ENCODE peak calls at places on chromosome 20, in seven cellular contexts. F, A, X, U, T, G and S are unnamed samples. For H3K27me3, the result is how much of the 10 kb centered on the place peaks cover.

GRCh38 chr20:49562341-49563014 is 5.5 kb downstream of the PTGIS start:
- DNase-seq in F (peak), A (peak), X (peak), U (no peak), T (peak), G (peak), S (peak)

GRCh38 chr20:63708301-63709148 is 686 bp downstream of the ZGPAT start:
- DNase-seq in F (no peak), A (peak), X (peak), U (peak), T (no peak), G (peak), S (no peak)

GRCh38 chr20:62923669-62924566 is 2.4 kb downstream of the DIDO1 start:
- DNase-seq in F (no peak), A (no peak), X (no peak), U (no peak), T (no peak), G (no peak), S (no peak)

GRCh38 chr20:48405909-48406308 is 421.9 kb downstream of the PREX1 start:
- DNase-seq in F (no peak), A (no peak), X (no peak), U (no peak), T (no peak), G (no peak), S (no peak)

GRCh38 chr20:19974621-19975435 is 42.3 kb upstream of the NAA20 start:
- DNase-seq in F (peak), A (peak), X (peak), U (no peak), T (peak), G (peak), S (peak)

GRCh38 chr20:13158339-13158738 is 62.7 kb upstream of the ISM1 start:
- DNase-seq in F (no peak), A (no peak), X (no peak), U (no peak), T (no peak), G (no peak), S (no peak)

GRCh38 chr20:41029150-41029872 is 689 bp downstream of the TOP1 start:
- DNase-seq in F (peak), A (peak), X (no peak), U (peak), T (no peak), G (peak), S (peak)

GRCh38 chr20:12928755-12929401 is 79.9 kb upstream of the SPTLC3 start:
- DNase-seq in F (no peak), A (no peak), X (no peak), U (no peak), T (peak), G (no peak), S (no peak)

GRCh38 chr20:50338479-50339195 is 148.0 kb downstream of the CEBPB start:
- DNase-seq in F (no peak), A (no peak), X (no peak), U (peak), T (peak), G (no peak), S (peak)

GRCh38 chr20:56715902-56716519 is 86.9 kb downstream of the TFAP2C start:
- DNase-seq in F (no peak), A (no peak), X (no peak), U (no peak), T (no peak), G (no peak), S (no peak)

GRCh38 chr20:62704341-62704948 is 4.2 kb upstream of the NTSR1 start:
- DNase-seq in F (peak), A (peak), X (peak), U (no peak), T (peak), G (peak), S (peak)

GRCh38 chr20:20317195-20318113 is 50.5 kb upstream of the INSM1 start:
- DNase-seq in F (no peak), A (no peak), X (peak), U (no peak), T (no peak), G (no peak), S (no peak)

GRCh38 chr20:62352402-62353288 is 14.5 kb downstream of the LAMA5 start:
- DNase-seq in F (no peak), A (peak), X (peak), U (no peak), T (no peak), G (no peak), S (peak)

GRCh38 chr20:17226410-17227198 is at the start of gene PCSK2:
- DNase-seq in F (peak), A (peak), X (peak), U (no peak), T (peak), G (peak), S (no peak)

GRCh38 chr20:38201356-38201755 is 36.3 kb upstream of the TGM2 start:
- DNase-seq in F (no peak), A (peak), X (peak), U (no peak), T (peak), G (no peak), S (peak)

GRCh38 chr20:13029687-13030510 is 21.1 kb downstream of the SPTLC3 start:
- DNase-seq in F (peak), A (peak), X (peak), U (no peak), T (peak), G (no peak), S (no peak)

GRCh38 chr20:6468751-6469150 is 298.7 kb upstream of the BMP2 start:
- DNase-seq in F (no peak), A (no peak), X (no peak), U (no peak), T (peak), G (no peak), S (no peak)

GRCh38 chr20:62236674-62236996 is 1.7 kb upstream of the OSBPL2 start:
- DNase-seq in F (no peak), A (no peak), X (no peak), U (no peak), T (no peak), G (no peak), S (no peak)

GRCh38 chr20:44418069-44418905 is 57.4 kb upstream of the TTPAL start:
- DNase-seq in F (no peak), A (no peak), X (no peak), U (no peak), T (no peak), G (peak), S (no peak)

DNA sequence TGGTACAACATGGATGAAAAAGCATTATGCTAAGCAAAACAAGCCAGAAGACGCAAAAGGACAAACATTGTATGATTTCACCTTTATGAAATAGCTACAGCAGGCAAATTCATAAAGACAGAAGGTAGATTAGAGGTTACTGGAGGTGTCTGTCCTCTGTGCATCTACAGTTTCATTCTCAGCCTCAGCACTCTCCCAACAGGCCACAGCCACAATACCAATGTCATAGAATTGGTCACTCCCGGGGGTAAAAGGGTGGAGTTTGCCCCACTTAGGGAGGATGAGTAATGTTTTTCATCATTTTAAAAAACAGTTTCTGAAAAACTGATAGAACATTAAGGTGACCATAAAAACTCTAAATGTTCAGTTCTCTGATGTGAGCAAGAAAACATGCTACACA is 17.2 kb upstream of the TMX4 start:
- DNase-seq in F (no peak), A (no peak), X (no peak), U (no peak), T (no peak), G (no peak), S (no peak)
- H3K4me3 ChIP-seq in F (no peak), A (no peak), X (no peak), U (no peak), T (no peak), G (no peak), S (no peak)

GRCh38 chr20:46119028-46119546 is 973 bp downstream of the CD40 start:
- DNase-seq in F (no peak), A (no peak), X (peak), U (no peak), T (no peak), G (no peak), S (no peak)
- H3K27me3 ChIP-seq in F (under half), A (under half), X (under half), U (under half), T (under half), G (under half), S (under half)

GRCh38 chr20:15862178-15862577 is 711.1 kb downstream of the KIF16B start:
- DNase-seq in F (no peak), A (no peak), X (no peak), U (no peak), T (no peak), G (no peak), S (no peak)
- H3K4me3 ChIP-seq in F (no peak), A (no peak), X (no peak), U (no peak), T (no peak), G (no peak), S (no peak)

GRCh38 chr20:21517566-21518277 is 3.9 kb upstream of the NKX2-2 start:
- DNase-seq in F (no peak), A (no peak), X (peak), U (no peak), T (no peak), G (no peak), S (no peak)
- H3K27me3 ChIP-seq in F (under half), A (half or more), X (half or more), U (half or more), T (half or more), G (under half), S (half or more)

GRCh38 chr20:32474009-32474716 is 111.0 kb downstream of the NOL4L start:
- DNase-seq in F (no peak), A (no peak), X (no peak), U (no peak), T (no peak), G (peak), S (peak)

GRCh38 chr20:32473231-32474008 is 111.7 kb downstream of the NOL4L start:
- DNase-seq in F (no peak), A (no peak), X (no peak), U (no peak), T (no peak), G (peak), S (peak)

GRCh38 chr20:32472581-32473207 is 112.4 kb downstream of the NOL4L start:
- DNase-seq in F (no peak), A (no peak), X (no peak), U (no peak), T (no peak), G (peak), S (no peak)

GRCh38 chr20:32474967-32475819 is 109.9 kb downstream of the NOL4L start:
- DNase-seq in F (peak), A (peak), X (peak), U (no peak), T (peak), G (peak), S (peak)

DNA sequence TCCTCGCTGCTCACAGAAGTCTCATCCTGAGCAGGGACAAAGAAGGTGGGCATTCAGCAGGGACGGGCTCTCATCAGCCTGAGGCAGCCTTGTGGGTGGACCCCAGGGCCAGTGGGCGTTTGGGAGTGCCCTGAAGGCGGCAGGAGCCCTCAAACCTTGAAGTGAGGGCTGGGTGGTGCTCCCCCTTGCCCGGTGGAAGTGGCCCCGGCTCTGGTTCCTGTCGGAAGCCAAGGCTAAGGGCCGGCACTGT is 110.5 kb downstream of the NOL4L start:
- DNase-seq in F (no peak), A (no peak), X (no peak), U (no peak), T (no peak), G (no peak), S (peak)
- H3K4me3 ChIP-seq in F (no peak), A (peak), X (peak), U (no peak), T (peak), G (peak), S (peak)

GRCh38 chr20:61049684-61050083 is 202.4 kb upstream of the CDH4 start:
- DNase-seq in F (no peak), A (no peak), X (no peak), U (no peak), T (no peak), G (no peak), S (no peak)
- H3K27me3 ChIP-seq in F (under half), A (under half), X (under half), U (under half), T (under half), G (under half), S (under half)

GRCh38 chr20:2750343-2751251 is 49.8 kb downstream of the CPXM1 start:
- DNase-seq in F (peak), A (peak), X (peak), U (no peak), T (peak), G (peak), S (peak)
- H3K4me3 ChIP-seq in F (no peak), A (no peak), X (peak), U (peak), T (no peak), G (peak), S (no peak)

GRCh38 chr20:59787186-59787890 is 146.1 kb downstream of the SYCP2 start:
- DNase-seq in F (no peak), A (no peak), X (peak), U (no peak), T (no peak), G (no peak), S (peak)
- H3K27me3 ChIP-seq in F (under half), A (under half), X (under half), U (under half), T (under half), G (under half), S (under half)

DNA sequence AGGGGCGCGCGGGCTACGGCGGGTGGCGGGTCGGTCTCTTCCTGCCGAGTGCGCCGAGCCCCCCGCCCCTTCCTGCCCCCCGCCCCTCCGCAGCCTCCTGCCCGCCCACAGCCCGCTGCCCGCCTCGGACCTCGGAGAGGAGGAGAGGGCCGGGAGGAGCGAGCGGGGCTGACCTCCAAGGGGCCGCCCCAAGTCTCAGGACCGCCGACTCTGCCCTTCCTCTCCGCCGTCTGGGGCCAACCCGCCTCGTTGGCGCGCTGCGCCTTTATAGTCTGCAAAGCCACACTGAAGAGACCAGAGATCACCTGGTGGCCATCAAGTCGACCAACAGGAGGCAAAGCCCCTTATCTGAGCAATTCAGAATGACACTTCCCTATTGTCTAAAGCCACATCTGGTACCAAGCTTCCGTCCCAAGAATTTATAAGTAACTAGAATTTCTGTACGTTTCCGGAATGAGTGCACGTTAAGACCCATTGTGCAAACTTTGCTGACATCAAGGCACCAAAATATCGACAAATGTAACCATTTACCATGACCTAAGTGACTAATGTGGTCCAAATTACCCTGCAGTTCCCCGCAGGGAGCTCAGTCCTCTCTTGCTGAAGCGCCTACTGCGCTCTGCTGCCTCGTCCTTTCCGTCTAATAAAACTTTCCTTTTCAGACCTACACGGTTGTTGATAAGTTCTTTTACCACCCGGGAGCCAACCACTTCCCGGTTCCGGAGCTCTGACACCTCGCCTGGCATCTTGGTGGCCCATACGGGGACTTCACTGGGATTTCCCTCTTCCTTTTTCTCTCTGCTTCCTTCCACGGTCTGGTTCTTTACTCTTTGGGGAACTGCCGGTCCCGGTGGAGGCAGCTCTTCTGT is at the start of gene CPXM1:
- DNase-seq in F (no peak), A (no peak), X (no peak), U (no peak), T (no peak), G (no peak), S (no peak)
- H3K4me3 ChIP-seq in F (peak), A (peak), X (peak), U (peak), T (peak), G (peak), S (peak)